ENCODE peak calls at places on chromosomes 7 and 10, in five cellular contexts. M, A, T, N and S are unnamed samples.

GRCh38 chr10:49508249-49508648 is 30.7 kb downstream of the ERCC6 start:
- DNase-seq in N (no peak), A (no peak), T (no peak), M (no peak), S (no peak)

GRCh38 chr10:4022473-4022872 is 237.5 kb upstream of the KLF6 start:
- DNase-seq in N (peak), M (no peak), T (no peak), A (no peak), S (no peak)

GRCh38 chr7:146366938-146367337 is 250.3 kb downstream of the CNTNAP2 start:
- DNase-seq in N (peak), M (no peak), A (peak), T (no peak), S (no peak)

GRCh38 chr7:82335927-82336326 is 107.7 kb downstream of the CACNA2D1 start:
- DNase-seq in M (no peak), A (peak), T (no peak), N (no peak), S (no peak)

GRCh38 chr10:114295393-114295792 is 56.3 kb downstream of the VWA2 start:
- DNase-seq in A (peak), N (no peak), M (no peak), T (no peak), S (no peak)

GRCh38 chr10:119478111-119479047 is 64.1 kb downstream of the RGS10 start:
- DNase-seq in T (no peak), A (no peak), N (no peak), M (no peak), S (no peak)

GRCh38 chr10:77204171-77204570 is 433.4 kb downstream of the KCNMA1 start:
- DNase-seq in N (no peak), M (no peak), T (no peak), A (no peak), S (no peak)

GRCh38 chr7:87447251-87447650 is 28.2 kb downstream of the ABCB4 start:
- DNase-seq in T (no peak), M (no peak), N (no peak), A (peak), S (no peak)

GRCh38 chr10:21318768-21319167 is 206.7 kb downstream of the SKIDA1 start:
- DNase-seq in M (no peak), T (no peak), A (no peak), N (no peak), S (no peak)

DNA sequence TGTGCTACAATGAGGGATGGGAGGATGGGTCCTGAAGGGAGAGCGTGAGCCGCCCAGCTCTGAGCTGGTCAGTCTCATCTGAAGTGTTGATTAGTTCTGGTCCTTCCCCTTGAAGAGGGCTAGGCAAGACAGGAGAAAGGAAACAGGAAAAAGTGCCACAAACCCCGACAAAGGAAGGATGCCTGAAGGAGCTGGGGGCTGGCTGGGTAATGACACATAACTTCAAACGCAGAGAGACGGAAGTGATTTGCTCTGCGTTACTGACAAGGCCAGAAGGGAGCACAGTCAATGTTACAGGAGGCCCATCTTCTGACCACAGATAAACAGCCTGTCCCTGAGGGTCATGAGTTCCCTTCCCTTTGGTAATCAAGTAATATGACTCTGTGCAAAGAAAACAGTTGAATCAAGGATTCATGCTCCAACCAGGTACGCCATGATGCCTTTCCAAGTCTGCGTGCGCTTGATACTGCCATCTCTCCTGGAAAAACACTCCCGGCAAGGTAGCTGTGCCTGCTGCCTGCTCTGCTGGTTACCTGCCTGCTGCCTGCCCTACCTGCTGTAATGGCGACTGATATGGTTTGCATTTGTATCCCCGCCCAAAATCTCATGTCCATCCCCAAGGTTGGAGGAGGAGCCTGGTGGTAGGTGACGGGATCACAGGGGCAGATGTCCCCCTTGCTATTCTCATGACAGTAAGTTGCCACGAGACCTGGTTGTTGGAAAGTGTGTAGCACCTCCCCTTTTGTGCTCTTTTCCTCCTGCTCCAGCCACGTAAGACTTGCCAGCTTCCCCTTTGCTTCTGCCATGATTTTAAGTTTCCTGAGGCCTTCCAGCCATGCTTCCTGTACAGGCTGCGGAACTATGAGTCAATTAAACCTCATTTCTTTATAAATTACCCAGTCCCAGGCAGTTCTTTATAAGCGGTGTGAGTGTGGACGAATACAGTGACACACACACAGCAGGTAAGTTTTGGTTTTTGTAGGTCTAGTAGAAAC is 57.9 kb downstream of the GRB10 start:
- DNase-seq in T (no peak), N (no peak), M (no peak), A (no peak), S (no peak)
- TF ChIP-seq CTCF in T (no peak), N (no peak), M (no peak), A (no peak), S (no peak)

GRCh38 chr7:139452948-139453672 is 30.4 kb downstream of the KLRG2 start:
- DNase-seq in T (no peak), M (no peak), A (peak), N (peak), S (no peak)
- TF ChIP-seq CTCF in T (no peak), M (peak), A (no peak), N (peak), S (no peak)

GRCh38 chr7:122887198-122887597 is 938 bp upstream of the CADPS2 start:
- DNase-seq in N (peak), M (peak), A (peak), T (peak), S (peak)
- TF ChIP-seq CTCF in N (peak), M (peak), A (peak), T (peak), S (no peak)

GRCh38 chr7:90597527-90597871 is 1.4 kb downstream of the CDK14 start:
- DNase-seq in M (no peak), T (no peak), A (peak), N (no peak), S (no peak)

GRCh38 chr7:90597879-90598278 is 1.8 kb downstream of the CDK14 start:
- DNase-seq in A (no peak), T (no peak), N (no peak), M (no peak), S (no peak)

GRCh38 chr7:90595801-90596683 is at the start of gene CDK14:
- DNase-seq in A (peak), M (peak), T (peak), N (peak), S (peak)

GRCh38 chr7:90595341-90595800 is 750 bp upstream of the CDK14 start:
- DNase-seq in N (no peak), T (no peak), M (no peak), A (peak), S (no peak)

GRCh38 chr7:90596745-90597526 is 815 bp downstream of the CDK14 start:
- DNase-seq in A (peak), T (no peak), N (peak), M (no peak), S (no peak)
- TF ChIP-seq CTCF in A (no peak), T (no peak), N (no peak), M (no peak), S (no peak)

GRCh38 chr10:14556285-14556956 is 218.3 kb downstream of the FAM107B start:
- DNase-seq in T (no peak), N (no peak), M (no peak), A (no peak), S (no peak)
- TF ChIP-seq CTCF in T (no peak), N (no peak), M (no peak), A (peak), S (no peak)

GRCh38 chr7:116339564-116339963 is 129.2 kb downstream of the TES start:
- DNase-seq in A (peak), N (no peak), M (no peak), T (no peak), S (no peak)

GRCh38 chr7:116342125-116342524 is 131.8 kb downstream of the TES start:
- DNase-seq in M (no peak), N (no peak), A (no peak), T (no peak), S (no peak)

GRCh38 chr7:116337800-116338199 is 127.5 kb downstream of the TES start:
- DNase-seq in A (no peak), N (no peak), T (no peak), M (no peak), S (no peak)

GRCh38 chr7:116340201-116340847 is 130.0 kb downstream of the TES start:
- DNase-seq in M (no peak), N (peak), A (no peak), T (no peak), S (no peak)

GRCh38 chr7:116341222-116341907 is 131.0 kb downstream of the TES start:
- DNase-seq in N (peak), M (no peak), A (no peak), T (no peak), S (no peak)
- TF ChIP-seq CTCF in N (peak), M (no peak), A (peak), T (peak), S (no peak)

DNA sequence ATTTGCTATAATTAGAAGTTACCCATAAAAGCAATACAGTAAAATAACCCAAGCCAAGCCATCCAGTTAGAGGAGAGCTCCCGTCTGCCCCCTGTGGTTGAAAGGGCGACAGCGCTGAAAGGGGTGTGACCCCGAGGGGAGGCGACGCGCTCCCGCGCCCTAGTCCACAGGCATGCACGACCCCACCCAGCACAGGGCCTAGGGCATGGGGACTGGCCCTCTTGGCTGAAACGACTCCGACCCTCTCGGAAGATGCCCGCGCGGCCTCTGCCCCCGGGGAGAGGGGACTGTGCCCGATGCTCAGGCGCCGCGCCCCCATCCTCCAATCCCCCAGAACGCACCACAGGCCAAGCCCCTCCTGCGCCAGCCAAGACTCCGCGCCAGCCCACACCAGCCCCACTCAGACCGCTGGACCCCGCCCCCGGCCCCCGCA is 64.0 kb downstream of the CSGALNACT2 start:
- DNase-seq in T (peak), A (no peak), M (peak), N (peak), S (peak)
- TF ChIP-seq CTCF in T (peak), A (peak), M (peak), N (peak), S (no peak)

DNA sequence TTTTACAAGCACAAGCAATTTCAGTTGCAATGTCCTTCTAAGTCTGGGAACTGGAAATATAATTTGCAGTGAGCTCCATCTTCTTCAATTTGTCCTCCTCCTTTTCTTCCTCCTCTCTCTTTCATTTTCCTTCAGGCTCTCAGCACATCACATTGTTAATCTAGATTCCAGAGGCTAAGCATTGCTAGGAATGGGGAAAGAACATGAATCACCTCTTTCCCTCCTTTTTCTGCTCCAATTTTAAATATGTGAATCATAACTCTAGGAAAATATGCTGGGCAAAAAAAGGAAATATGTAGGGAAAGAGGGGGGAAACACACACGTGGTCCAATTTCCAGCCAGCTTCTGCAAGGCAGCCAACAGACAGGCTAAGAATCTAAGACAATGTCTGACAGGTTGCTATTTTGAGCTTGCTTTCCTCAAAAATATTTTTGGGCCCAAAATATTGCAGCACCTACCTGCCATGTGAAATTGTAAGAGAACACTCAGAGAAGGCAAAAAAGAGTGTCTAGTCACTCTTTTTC is 72.7 kb upstream of the NUPR2 start:
- DNase-seq in N (no peak), M (no peak), T (no peak), A (no peak), S (no peak)
- TF ChIP-seq CTCF in N (no peak), M (no peak), T (no peak), A (no peak), S (no peak)

GRCh38 chr10:61869276-61869675 is 32.2 kb upstream of the ARID5B start:
- DNase-seq in A (no peak), N (no peak), T (no peak), M (no peak), S (no peak)
- TF ChIP-seq CTCF in A (no peak), N (no peak), T (no peak), M (no peak), S (no peak)